ENCODE peak calls at places on chromosomes 11 and 22, in four cellular contexts. One of them, this sample, is unnamed.

GRCh38 chr11:19164230-19164855 is 37.4 kb downstream of the CSRP3 start:
- DNase-seq in A549: no peak
- DNase-seq in SK-N-SH: no peak
- DNase-seq in GM12878: no peak
- DNase-seq in this sample: no peak

GRCh38 chr11:106152824-106153223 is 75.4 kb downstream of the AASDHPPT start:
- DNase-seq in A549: no peak
- DNase-seq in SK-N-SH: no peak
- DNase-seq in GM12878: no peak
- DNase-seq in this sample: no peak

GRCh38 chr11:74371269-74372039 is 26.8 kb downstream of the PGM2L1 start:
- DNase-seq in A549: peak; percentile 20
- DNase-seq in SK-N-SH: no peak
- DNase-seq in GM12878: no peak
- DNase-seq in this sample: no peak

GRCh38 chr22:24444251-24444650 is 16.9 kb downstream of the ADORA2A start:
- DNase-seq in A549: no peak
- DNase-seq in SK-N-SH: no peak
- DNase-seq in GM12878: no peak
- DNase-seq in this sample: no peak

GRCh38 chr11:68461284-68461861 is 821 bp downstream of the PPP6R3 start:
- DNase-seq in A549: peak; percentile 43
- DNase-seq in SK-N-SH: peak; percentile 62
- DNase-seq in GM12878: no peak
- DNase-seq in this sample: no peak

GRCh38 chr11:106442032-106442431 is 364.6 kb downstream of the AASDHPPT start:
- DNase-seq in A549: no peak
- DNase-seq in SK-N-SH: no peak
- DNase-seq in GM12878: no peak
- DNase-seq in this sample: no peak

GRCh38 chr11:100619484-100619883 is 67.6 kb upstream of the ARHGAP42 start:
- DNase-seq in A549: no peak
- DNase-seq in SK-N-SH: no peak
- DNase-seq in GM12878: no peak
- DNase-seq in this sample: no peak

GRCh38 chr22:48805516-48805915 is 1022.2 kb downstream of the BRD1 start:
- DNase-seq in A549: no peak
- DNase-seq in SK-N-SH: no peak
- DNase-seq in GM12878: no peak
- DNase-seq in this sample: no peak

GRCh38 chr11:66277475-66278391 is at the start of gene CNIH2:
- DNase-seq in A549: peak; percentile 56
- DNase-seq in SK-N-SH: peak; percentile 93
- DNase-seq in GM12878: no peak
- DNase-seq in this sample: no peak

GRCh38 chr11:12717851-12718291 is 43.6 kb downstream of the TEAD1 start:
- DNase-seq in A549: no peak
- DNase-seq in SK-N-SH: no peak
- DNase-seq in GM12878: peak; percentile 74
- DNase-seq in this sample: no peak

GRCh38 chr22:26259510-26259909 is 90.2 kb downstream of the SEZ6L start:
- DNase-seq in A549: no peak
- DNase-seq in SK-N-SH: no peak
- DNase-seq in GM12878: no peak
- DNase-seq in this sample: peak; percentile 30

GRCh38 chr11:19430346-19431058 is 189.8 kb upstream of the E2F8 start:
- DNase-seq in A549: no peak
- DNase-seq in SK-N-SH: no peak
- DNase-seq in GM12878: no peak
- DNase-seq in this sample: no peak

GRCh38 chr11:71498091-71498490 is 29.0 kb upstream of the KRTAP5-7 start:
- DNase-seq in A549: no peak
- DNase-seq in SK-N-SH: no peak
- DNase-seq in GM12878: no peak
- DNase-seq in this sample: no peak

GRCh38 chr11:110125632-110126031 is 32.4 kb downstream of the ZC3H12C start:
- DNase-seq in A549: no peak
- DNase-seq in SK-N-SH: no peak
- DNase-seq in GM12878: no peak
- DNase-seq in this sample: peak; percentile 44

GRCh38 chr11:120088056-120088455 is 49.9 kb downstream of the TRIM29 start:
- DNase-seq in A549: no peak
- DNase-seq in SK-N-SH: no peak
- DNase-seq in GM12878: no peak
- DNase-seq in this sample: no peak

GRCh38 chr22:27749597-27750225 is 51.8 kb downstream of the MN1 start:
- DNase-seq in A549: no peak
- DNase-seq in SK-N-SH: no peak
- DNase-seq in GM12878: no peak
- DNase-seq in this sample: no peak

GRCh38 chr22:32985899-32986772 is 72.0 kb downstream of the SYN3 start:
- DNase-seq in A549: peak; percentile 40
- DNase-seq in SK-N-SH: peak; percentile 77
- DNase-seq in GM12878: no peak
- DNase-seq in this sample: peak; percentile 70

GRCh38 chr11:128632151-128632791 is 44.9 kb upstream of the ETS1 start:
- DNase-seq in A549: no peak
- DNase-seq in SK-N-SH: peak; percentile 67
- DNase-seq in GM12878: no peak
- DNase-seq in this sample: peak; percentile 3

GRCh38 chr22:44024288-44024908 is at the start of gene PARVB:
- DNase-seq in A549: no peak
- DNase-seq in SK-N-SH: peak; percentile 84
- DNase-seq in GM12878: no peak
- DNase-seq in this sample: no peak

GRCh38 chr11:106176817-106177216 is 99.4 kb downstream of the AASDHPPT start:
- DNase-seq in A549: no peak
- DNase-seq in SK-N-SH: no peak
- DNase-seq in GM12878: no peak
- DNase-seq in this sample: no peak

GRCh38 chr11:45087761-45088160 is 58.7 kb upstream of the PRDM11 start:
- DNase-seq in A549: no peak
- DNase-seq in SK-N-SH: no peak
- DNase-seq in GM12878: no peak
- DNase-seq in this sample: no peak

GRCh38 chr22:25777870-25778269 is 35.9 kb downstream of the MYO18B start:
- DNase-seq in A549: peak; percentile 47
- DNase-seq in SK-N-SH: peak; percentile 74
- DNase-seq in GM12878: peak; percentile 11
- DNase-seq in this sample: peak; percentile 41

GRCh38 chr11:130120045-130120444 is 39.5 kb upstream of the ST14 start:
- DNase-seq in A549: no peak
- DNase-seq in SK-N-SH: no peak
- DNase-seq in GM12878: no peak
- DNase-seq in this sample: no peak

GRCh38 chr11:74923125-74923524 is 25.8 kb downstream of the XRRA1 start:
- DNase-seq in A549: no peak
- DNase-seq in SK-N-SH: no peak
- DNase-seq in GM12878: no peak
- DNase-seq in this sample: no peak

GRCh38 chr11:11787305-11788066 is 54.3 kb upstream of the USP47 start:
- DNase-seq in A549: peak; percentile 64
- DNase-seq in SK-N-SH: peak; percentile 57
- DNase-seq in GM12878: peak; percentile 23
- DNase-seq in this sample: peak; percentile 43

GRCh38 chr11:130478881-130479280 is 30.4 kb downstream of the ADAMTS15 start:
- DNase-seq in A549: no peak
- DNase-seq in SK-N-SH: peak; percentile 9
- DNase-seq in GM12878: no peak
- DNase-seq in this sample: no peak

GRCh38 chr22:48499456-48500425 is 1327.9 kb downstream of the BRD1 start:
- DNase-seq in A549: no peak
- DNase-seq in SK-N-SH: no peak
- DNase-seq in GM12878: no peak
- DNase-seq in this sample: no peak

GRCh38 chr11:72641900-72642814 is 32.1 kb downstream of the PDE2A start:
- DNase-seq in A549: peak; percentile 69
- DNase-seq in SK-N-SH: peak; percentile 91
- DNase-seq in GM12878: no peak
- DNase-seq in this sample: no peak

GRCh38 chr22:20552450-20552894 is 45.1 kb downstream of the MED15 start:
- DNase-seq in A549: no peak
- DNase-seq in SK-N-SH: no peak
- DNase-seq in GM12878: no peak
- DNase-seq in this sample: peak; percentile 67

GRCh38 chr11:27207025-27207650 is 155.9 kb downstream of the CCDC34 start:
- DNase-seq in A549: no peak
- DNase-seq in SK-N-SH: no peak
- DNase-seq in GM12878: no peak
- DNase-seq in this sample: no peak
- TF ChIP-seq PBX3 in A549: no peak
- TF ChIP-seq PBX3 in SK-N-SH: no peak
- TF ChIP-seq PBX3 in GM12878: no peak
- TF ChIP-seq PBX3 in this sample: no peak

GRCh38 chr11:118886681-118887111 is 3.0 kb downstream of the CXCR5 start:
- DNase-seq in A549: no peak
- DNase-seq in SK-N-SH: no peak
- DNase-seq in GM12878: no peak
- DNase-seq in this sample: no peak
- TF ChIP-seq PBX3 in A549: no peak
- TF ChIP-seq PBX3 in SK-N-SH: no peak
- TF ChIP-seq PBX3 in GM12878: no peak
- TF ChIP-seq PBX3 in this sample: no peak

DNA sequence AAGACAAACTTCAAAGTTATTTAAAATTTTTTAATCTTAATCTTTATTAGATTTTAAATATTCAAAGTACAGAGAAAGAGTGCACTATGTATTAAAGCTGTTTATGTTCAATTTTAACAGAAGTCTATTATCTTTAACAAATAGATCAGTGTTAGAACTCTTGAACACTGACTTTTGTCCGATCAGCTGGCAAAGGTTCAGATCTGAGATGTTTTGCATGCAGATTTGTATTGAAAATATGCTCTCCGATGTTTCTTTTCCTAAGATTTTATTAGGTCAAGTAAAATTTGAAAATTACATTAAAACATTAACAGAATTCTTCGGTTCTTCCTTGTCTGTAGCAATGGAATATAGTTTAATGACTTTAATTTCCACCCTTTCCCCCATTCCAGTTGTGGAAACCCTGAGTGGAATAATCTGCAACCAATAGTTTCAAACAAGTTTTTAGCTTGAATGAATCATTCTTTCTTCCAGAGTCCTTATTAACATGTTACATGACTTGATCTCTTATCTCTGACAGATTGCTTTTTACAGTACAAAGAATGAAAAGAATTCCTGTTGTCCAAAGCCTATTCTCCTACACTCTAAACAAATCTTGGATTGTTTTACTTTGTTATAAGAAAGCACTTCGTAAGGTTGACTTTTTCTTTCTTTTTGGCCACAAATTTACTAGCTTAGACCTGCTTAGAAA is 11.4 kb upstream of the TCP11L1 start:
- DNase-seq in A549: no peak
- DNase-seq in SK-N-SH: no peak
- DNase-seq in GM12878: no peak
- DNase-seq in this sample: no peak
- TF ChIP-seq PBX3 in A549: no peak
- TF ChIP-seq PBX3 in SK-N-SH: peak; percentile 88
- TF ChIP-seq PBX3 in GM12878: no peak
- TF ChIP-seq PBX3 in this sample: no peak

GRCh38 chr22:37254206-37254866 is 10.3 kb upstream of the RAC2 start:
- DNase-seq in A549: no peak
- DNase-seq in SK-N-SH: no peak
- DNase-seq in GM12878: no peak
- DNase-seq in this sample: no peak
- TF ChIP-seq PBX3 in A549: no peak
- TF ChIP-seq PBX3 in SK-N-SH: no peak
- TF ChIP-seq PBX3 in GM12878: no peak
- TF ChIP-seq PBX3 in this sample: no peak

DNA sequence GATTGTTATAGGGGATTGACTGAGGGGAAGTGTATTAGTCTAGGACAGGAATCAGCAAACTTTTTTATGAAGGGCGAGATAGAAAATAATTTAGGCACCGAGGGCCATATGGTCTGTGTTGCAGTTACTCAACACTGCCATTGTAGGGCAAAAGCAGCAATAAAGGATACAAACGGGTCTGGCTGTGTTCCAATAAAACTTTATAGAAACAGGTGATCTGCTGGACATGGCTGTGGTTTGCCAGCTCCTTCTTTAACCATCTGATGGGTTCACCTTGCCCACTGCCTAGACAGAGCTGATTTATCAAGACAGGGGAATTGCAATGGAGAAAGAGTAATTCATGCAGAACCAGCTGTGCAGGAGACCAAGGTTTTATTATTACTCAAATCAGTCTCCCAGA is 20.0 kb downstream of the PRR5L start:
- DNase-seq in A549: no peak
- DNase-seq in SK-N-SH: no peak
- DNase-seq in GM12878: no peak
- DNase-seq in this sample: no peak
- TF ChIP-seq PBX3 in A549: no peak
- TF ChIP-seq PBX3 in SK-N-SH: no peak
- TF ChIP-seq PBX3 in GM12878: no peak
- TF ChIP-seq PBX3 in this sample: no peak

GRCh38 chr11:61971177-61972111 is 4.0 kb upstream of the FTH1 start:
- DNase-seq in A549: peak; percentile 88
- DNase-seq in SK-N-SH: peak; percentile 52
- DNase-seq in GM12878: peak; percentile 66
- DNase-seq in this sample: peak; percentile 99
- TF ChIP-seq PBX3 in A549: peak; percentile 81
- TF ChIP-seq PBX3 in SK-N-SH: peak; percentile 69
- TF ChIP-seq PBX3 in GM12878: no peak
- TF ChIP-seq PBX3 in this sample: no peak

GRCh38 chr11:118153516-118153915 is 893 bp upstream of the SCN4B start:
- DNase-seq in A549: no peak
- DNase-seq in SK-N-SH: no peak
- DNase-seq in GM12878: no peak
- DNase-seq in this sample: no peak
- TF ChIP-seq PBX3 in A549: no peak
- TF ChIP-seq PBX3 in SK-N-SH: no peak
- TF ChIP-seq PBX3 in GM12878: no peak
- TF ChIP-seq PBX3 in this sample: no peak